ENCODE peak calls at places on chromosomes 7 and 10, in ten cellular contexts. U is HCT116, X is lower lobe of right lung, A is A549, T is heart left ventricle, B is fibroblast of the aortic adventitia, Q is GM12865, O is astrocyte, D is neural progenitor cell, H is astrocyte of the spinal cord. L is an unnamed sample.

GRCh38 chr7:127995157-127995865 is 35.9 kb downstream of the LRRC4 start:
- DNase-seq in U (no peak), X (no peak), A (no peak), T (no peak), B (peak; percentile 65), Q (no peak), O (peak; percentile 16), D (no peak), H (peak; percentile 68), L (peak; percentile 55)

GRCh38 chr7:135441791-135442190 is 68.1 kb downstream of the CNOT4 start:
- DNase-seq in U (peak; percentile 23), X (no peak), A (peak; percentile 52), T (no peak), B (peak; percentile 42), Q (no peak), O (peak; percentile 65), D (no peak), H (peak; percentile 53), L (peak; percentile 17)

GRCh38 chr7:32891046-32891799 is at the start of gene KBTBD2:
- DNase-seq in U (peak; percentile 68), X (peak; percentile 91), A (peak; percentile 91), T (peak; percentile 92), B (peak; percentile 81), Q (peak; percentile 93), O (peak; percentile 72), D (peak; percentile 93), H (peak; percentile 87), L (peak; percentile 88)

GRCh38 chr10:63268139-63268797 is 135.1 kb downstream of the NRBF2 start:
- DNase-seq in U (no peak), X (no peak), A (peak; percentile 64), T (no peak), B (peak; percentile 49), Q (no peak), O (peak; percentile 27), D (peak; percentile 57), H (peak; percentile 64), L (peak; percentile 58)

GRCh38 chr7:64744680-64745079 is 49.5 kb upstream of the ZNF138 start:
- DNase-seq in U (no peak), X (no peak), A (no peak), T (no peak), B (no peak), Q (no peak), O (no peak), D (no peak), H (no peak), L (peak; percentile 35)

GRCh38 chr10:16644146-16644545 is 122.5 kb upstream of the C1QL3 start:
- DNase-seq in U (no peak), X (no peak), A (peak; percentile 9), T (no peak), B (peak; percentile 9), Q (no peak), O (peak; percentile 55), D (no peak), H (peak; percentile 53), L (peak; percentile 44)

GRCh38 chr7:120180221-120180620 is 92.8 kb upstream of the KCND2 start:
- DNase-seq in U (no peak), X (no peak), A (no peak), T (no peak), B (peak; percentile 40), Q (no peak), O (no peak), D (no peak), H (no peak), L (peak; percentile 46)

GRCh38 chr10:60430017-60430416 is 40.3 kb upstream of the ANK3 start:
- DNase-seq in U (no peak), X (no peak), A (no peak), T (no peak), B (peak; percentile 93), Q (no peak), O (peak; percentile 91), D (no peak), H (peak; percentile 89), L (no peak)

GRCh38 chr10:3482200-3482993 is 302.6 kb downstream of the KLF6 start:
- DNase-seq in U (peak; percentile 88), X (no peak), A (peak; percentile 69), T (no peak), B (peak; percentile 89), Q (peak; percentile 56), O (peak; percentile 96), D (peak; percentile 85), H (peak; percentile 95), L (peak; percentile 98)

GRCh38 chr7:55065511-55066229 is 46.9 kb downstream of the EGFR start:
- DNase-seq in U (peak; percentile 83), X (no peak), A (peak; percentile 84), T (no peak), B (peak; percentile 93), Q (peak; percentile 62), O (peak; percentile 90), D (peak; percentile 34), H (peak; percentile 92), L (peak; percentile 83)

GRCh38 chr7:103718482-103719415 is 270.7 kb downstream of the RELN start:
- DNase-seq in U (no peak), X (no peak), A (no peak), T (no peak), B (peak; percentile 24), Q (no peak), O (peak; percentile 39), D (no peak), H (no peak), L (peak; percentile 14)

GRCh38 chr7:1829111-1829510 is 159.0 kb downstream of the ELFN1 start:
- DNase-seq in U (no peak), X (peak; percentile 36), A (no peak), T (no peak), B (no peak), Q (no peak), O (no peak), D (no peak), H (no peak), L (no peak)

GRCh38 chr7:116569737-116570136 is 44.9 kb downstream of the CAV1 start:
- DNase-seq in U (no peak), X (no peak), A (peak; percentile 30), T (no peak), B (peak; percentile 79), Q (no peak), O (peak; percentile 89), D (no peak), H (peak; percentile 70), L (peak; percentile 81)

GRCh38 chr7:38382627-38383026 is 109.2 kb upstream of the TARP start:
- DNase-seq in U (no peak), X (no peak), A (no peak), T (no peak), B (peak; percentile 16), Q (no peak), O (peak; percentile 80), D (no peak), H (peak; percentile 29), L (no peak)

GRCh38 chr10:90969947-90970673 is 49.2 kb upstream of the ANKRD1 start:
- DNase-seq in U (no peak), X (no peak), A (peak; percentile 20), T (no peak), B (peak; percentile 68), Q (no peak), O (peak; percentile 78), D (no peak), H (peak; percentile 69), L (peak; percentile 51)

GRCh38 chr10:9012312-9012711 is 957.8 kb downstream of the GATA3 start:
- DNase-seq in U (no peak), X (no peak), A (no peak), T (no peak), B (no peak), Q (no peak), O (peak; percentile 76), D (no peak), H (peak; percentile 74), L (no peak)

GRCh38 chr7:2159176-2159520 is 73.6 kb downstream of the MAD1L1 start:
- DNase-seq in U (no peak), X (peak; percentile 49), A (no peak), T (no peak), B (no peak), Q (no peak), O (no peak), D (peak; percentile 20), H (no peak), L (no peak)

GRCh38 chr7:100484636-100485114 is 948 bp downstream of the NYAP1 start:
- DNase-seq in U (no peak), X (no peak), A (no peak), T (no peak), B (no peak), Q (no peak), O (no peak), D (no peak), H (no peak), L (no peak)

GRCh38 chr7:100483728-100484635 is at the start of gene NYAP1:
- DNase-seq in U (no peak), X (peak; percentile 62), A (peak; percentile 53), T (peak; percentile 61), B (peak; percentile 42), Q (peak; percentile 63), O (no peak), D (peak; percentile 82), H (peak; percentile 38), L (peak; percentile 55)

GRCh38 chr7:100482728-100483100 is 1.0 kb upstream of the NYAP1 start:
- DNase-seq in U (no peak), X (no peak), A (no peak), T (no peak), B (no peak), Q (no peak), O (no peak), D (no peak), H (no peak), L (no peak)

GRCh38 chr7:100481466-100481865 is 2.3 kb upstream of the NYAP1 start:
- DNase-seq in U (no peak), X (no peak), A (no peak), T (no peak), B (no peak), Q (no peak), O (no peak), D (no peak), H (no peak), L (no peak)

GRCh38 chr7:100483101-100483727 is 513 bp upstream of the NYAP1 start:
- DNase-seq in U (no peak), X (peak; percentile 81), A (peak; percentile 64), T (peak; percentile 73), B (peak; percentile 35), Q (peak; percentile 82), O (no peak), D (peak; percentile 87), H (peak; percentile 20), L (peak; percentile 56)
- H3K4me3 ChIP-seq in U (peak overlapping the region; percentile 52), X (peak overlapping the region; percentile 63), A (peak overlapping the region; percentile 73), T (peak overlapping the region; percentile 55), B (peak overlapping the region; percentile 66), Q (peak overlapping the region; percentile 46), O (peak overlapping the region; percentile 48), D (peak overlapping the region; percentile 94), H (peak overlapping the region; percentile 47), L (peak overlapping the region; percentile 69)

GRCh38 chr10:18793951-18794350 is 134.7 kb downstream of the ARL5B start:
- DNase-seq in U (peak; percentile 6), X (no peak), A (peak; percentile 45), T (no peak), B (peak; percentile 59), Q (no peak), O (peak; percentile 13), D (peak; percentile 39), H (peak; percentile 16), L (peak; percentile 12)
- TF ChIP-seq CTCF in U (peak; percentile 31), X (peak; percentile 37), A (peak; percentile 39), T (peak; percentile 7), B (peak; percentile 52), Q (no peak), O (peak; percentile 54), D (peak; percentile 64), H (peak; percentile 47), L (peak; percentile 29)

GRCh38 chr10:26806557-26806956 is 54.2 kb downstream of the ABI1 start:
- DNase-seq in U (no peak), X (no peak), A (no peak), T (no peak), B (no peak), Q (no peak), O (no peak), D (no peak), H (no peak), L (no peak)
- H3K4me3 ChIP-seq in U (no peak overlapping the region), X (no peak overlapping the region), A (no peak overlapping the region), T (no peak overlapping the region), B (no peak overlapping the region), Q (no peak overlapping the region), O (no peak overlapping the region), D (no peak overlapping the region), H (no peak overlapping the region), L (no peak overlapping the region)

GRCh38 chr7:10015687-10016086 is 958.0 kb upstream of the PHF14 start:
- DNase-seq in U (no peak), X (no peak), A (no peak), T (no peak), B (no peak), Q (no peak), O (no peak), D (no peak), H (no peak), L (no peak)
- TF ChIP-seq CTCF in U (no peak), X (no peak), A (no peak), T (no peak), B (no peak), Q (no peak), O (no peak), D (no peak), H (no peak), L (no peak)